ENCODE peak calls at places on chromosomes 12 and 14, in five cellular contexts. G is omental fat pad, C is NCI-H1048, H is A549, V is lower lobe of right lung. L is an unnamed sample.

GRCh38 chr12:39722511-39722910 is 102.9 kb upstream of the ABCD2 start:
- DNase-seq in C (no peak), G (no peak), H (no peak), V (no peak), L (no peak)

GRCh38 chr12:78062781-78063180 is 232.1 kb downstream of the NAV3 start:
- DNase-seq in G (no peak), V (no peak), C (no peak), H (no peak), L (no peak)

GRCh38 chr12:94265966-94266365 is 117.6 kb downstream of the PLXNC1 start:
- DNase-seq in V (no peak), C (no peak), H (no peak), G (no peak), L (no peak)

GRCh38 chr12:14403711-14404164 is 38.3 kb downstream of the ATF7IP start:
- DNase-seq in H (no peak), G (no peak), V (no peak), C (peak; percentile 63), L (no peak)

GRCh38 chr12:47748899-47749298 is 9.8 kb downstream of the RAPGEF3 start:
- DNase-seq in G (no peak), H (no peak), C (no peak), V (no peak), L (no peak)

GRCh38 chr12:104182621-104183378 is 32.8 kb upstream of the TXNRD1 start:
- DNase-seq in H (no peak), G (no peak), C (no peak), V (no peak), L (no peak)

GRCh38 chr14:44279357-44279756 is 227.7 kb downstream of the FSCB start:
- DNase-seq in C (no peak), G (no peak), H (no peak), V (no peak), L (no peak)

GRCh38 chr12:102526701-102527100 is 46.3 kb upstream of the IGF1 start:
- DNase-seq in H (no peak), G (no peak), V (no peak), C (no peak), L (no peak)

GRCh38 chr12:3490848-3491382 is at the start of gene PRMT8:
- DNase-seq in H (no peak), G (no peak), C (no peak), V (no peak), L (no peak)

GRCh38 chr12:84502907-84503787 is 409.5 kb downstream of the SLC6A15 start:
- DNase-seq in G (no peak), H (peak; percentile 25), V (no peak), C (no peak), L (no peak)

GRCh38 chr12:21827135-21827534 is 52.6 kb upstream of the KCNJ8 start:
- DNase-seq in H (no peak), C (no peak), V (no peak), G (no peak), L (no peak)

GRCh38 chr14:86796221-86797074 is 1196.5 kb downstream of the GALC start:
- DNase-seq in V (no peak), C (no peak), G (no peak), H (no peak), L (no peak)

GRCh38 chr12:26874501-26875296 is 41.7 kb upstream of the ITPR2 start:
- DNase-seq in C (no peak), G (no peak), H (no peak), V (no peak), L (peak; percentile 70)

GRCh38 chr14:104724981-104725771 is 1.1 kb downstream of the ADSS1 start:
- DNase-seq in V (no peak), H (peak; percentile 59), G (no peak), C (no peak), L (no peak)

GRCh38 chr12:54173066-54173726 is 15.6 kb downstream of the SMUG1 start:
- DNase-seq in H (no peak), V (peak; percentile 50), C (peak; percentile 40), G (no peak), L (no peak)

GRCh38 chr14:65261425-65261920 is 151.1 kb upstream of the FUT8 start:
- DNase-seq in G (no peak), C (no peak), V (no peak), H (no peak), L (no peak)

GRCh38 chr12:72141381-72141780 is 130.8 kb upstream of the TRHDE start:
- DNase-seq in V (no peak), H (no peak), C (no peak), G (no peak), L (no peak)

GRCh38 chr14:58864751-58865519 is 227.2 kb downstream of the DACT1 start:
- DNase-seq in H (no peak), V (no peak), G (no peak), C (no peak), L (no peak)

GRCh38 chr14:54338696-54339317 is 58.0 kb upstream of the CDKN3 start:
- DNase-seq in H (peak; percentile 18), G (no peak), C (no peak), V (no peak), L (no peak)

GRCh38 chr14:102498005-102498677 is 11.4 kb downstream of the ANKRD9 start:
- DNase-seq in G (no peak), C (no peak), H (no peak), V (no peak), L (no peak)

GRCh38 chr12:131452444-131452860 is 258.4 kb upstream of the SFSWAP start:
- DNase-seq in G (no peak), V (no peak), H (peak; percentile 35), C (no peak), L (no peak)

GRCh38 chr14:75648066-75648838 is 12.4 kb downstream of the ERG28 start:
- DNase-seq in H (peak; percentile 64), G (no peak), C (no peak), V (peak; percentile 70), L (no peak)

GRCh38 chr12:108693781-108694180 is 37.5 kb downstream of the CORO1C start:
- DNase-seq in H (no peak), V (no peak), G (no peak), C (no peak), L (peak; percentile 68)

GRCh38 chr12:46508651-46509050 is 136.1 kb upstream of the SLC38A2 start:
- DNase-seq in G (no peak), V (no peak), C (no peak), H (no peak), L (no peak)

L was measured in esophagus muscularis mucosa.